ENCODE peak calls at places on chromosomes 13 and 19, in six cellular contexts. S, M, D, C, Z and U are unnamed samples.

GRCh38 chr19:46660008-46660517 is 919 bp downstream of the DACT3 start:
- DNase-seq in S (peak), M (peak), D (peak), C (no peak), Z (peak), U (no peak)

GRCh38 chr13:41284512-41285288 is 21.3 kb upstream of the MTRF1 start:
- DNase-seq in S (no peak), M (no peak), D (peak), C (no peak), Z (no peak), U (no peak)

GRCh38 chr13:88919970-88920628 is 1248.9 kb downstream of the SLITRK5 start:
- DNase-seq in S (no peak), M (no peak), D (no peak), C (no peak), Z (no peak), U (no peak)

GRCh38 chr13:64680739-64681138 is 2549.4 kb downstream of the PCDH9 start:
- DNase-seq in S (no peak), M (no peak), D (no peak), C (no peak), Z (no peak), U (no peak)

GRCh38 chr19:28463493-28464053 is 749.4 kb downstream of the UQCRFS1 start:
- DNase-seq in S (no peak), M (no peak), D (no peak), C (no peak), Z (no peak), U (no peak)

GRCh38 chr13:81148822-81149221 is 807.9 kb upstream of the SPRY2 start:
- DNase-seq in S (no peak), M (no peak), D (no peak), C (no peak), Z (no peak), U (no peak)

GRCh38 chr19:48539503-48540096 is 12.4 kb upstream of the SULT2B1 start:
- DNase-seq in S (no peak), M (no peak), D (peak), C (no peak), Z (no peak), U (no peak)

GRCh38 chr19:38830039-38830733 is 1.4 kb downstream of the ECH1 start:
- DNase-seq in S (no peak), M (peak), D (peak), C (no peak), Z (no peak), U (no peak)

GRCh38 chr13:30143671-30144400 is 163.5 kb downstream of the KATNAL1 start:
- DNase-seq in S (no peak), M (no peak), D (peak), C (no peak), Z (no peak), U (no peak)

GRCh38 chr19:3067549-3067948 is 5.3 kb upstream of the TLE5 start:
- DNase-seq in S (no peak), M (no peak), D (no peak), C (no peak), Z (no peak), U (no peak)

GRCh38 chr19:43524922-43525835 is 1.8 kb downstream of the ETHE1 start:
- DNase-seq in S (no peak), M (peak), D (peak), C (peak), Z (peak), U (peak)

GRCh38 chr19:28485300-28485699 is 727.7 kb downstream of the UQCRFS1 start:
- DNase-seq in S (no peak), M (no peak), D (no peak), C (no peak), Z (no peak), U (no peak)

GRCh38 chr19:1823539-1824251 is 11.6 kb upstream of the ATP8B3 start:
- DNase-seq in S (no peak), M (peak), D (no peak), C (no peak), Z (no peak), U (no peak)

GRCh38 chr19:37484406-37485115 is 15.4 kb downstream of the ZNF570 start:
- DNase-seq in S (no peak), M (no peak), D (no peak), C (no peak), Z (no peak), U (no peak)

GRCh38 chr13:35930665-35931631 is 200.2 kb downstream of the DCLK1 start:
- DNase-seq in S (no peak), M (peak), D (no peak), C (no peak), Z (no peak), U (no peak)

GRCh38 chr13:87498681-87499080 is 172.5 kb upstream of the SLITRK5 start:
- DNase-seq in S (peak), M (no peak), D (peak), C (peak), Z (no peak), U (no peak)

GRCh38 chr19:16205205-16206045 is 7.7 kb downstream of the AP1M1 start:
- DNase-seq in S (no peak), M (peak), D (no peak), C (no peak), Z (no peak), U (no peak)

GRCh38 chr13:109529964-109530363 is 256.4 kb downstream of the IRS2 start:
- DNase-seq in S (no peak), M (no peak), D (no peak), C (no peak), Z (no peak), U (no peak)

GRCh38 chr13:30192320-30193093 is 114.8 kb downstream of the KATNAL1 start:
- DNase-seq in S (no peak), M (no peak), D (no peak), C (no peak), Z (no peak), U (no peak)

GRCh38 chr19:23071087-23071511 is 45.7 kb upstream of the ZNF730 start:
- DNase-seq in S (no peak), M (peak), D (peak), C (peak), Z (no peak), U (no peak)

GRCh38 chr13:35157143-35157755 is 215.2 kb downstream of the NBEA start:
- DNase-seq in S (peak), M (no peak), D (peak), C (peak), Z (no peak), U (peak)

GRCh38 chr19:2207008-2207407 is 29.1 kb downstream of the PLEKHJ1 start:
- DNase-seq in S (no peak), M (no peak), D (no peak), C (no peak), Z (no peak), U (no peak)

GRCh38 chr19:45852941-45853340 is 10.0 kb downstream of the SYMPK start:
- DNase-seq in S (no peak), M (no peak), D (no peak), C (no peak), Z (no peak), U (no peak)

GRCh38 chr19:16025108-16026101 is 50.9 kb upstream of the TPM4 start:
- DNase-seq in S (no peak), M (no peak), D (peak), C (peak), Z (peak), U (peak)

GRCh38 chr13:28349371-28349770 is 145.6 kb downstream of the FLT1 start:
- DNase-seq in S (no peak), M (no peak), D (no peak), C (no peak), Z (no peak), U (no peak)